ENCODE peak calls at places on chromosomes 2 and 18, in five cellular contexts. R is mesenchymal stem cell, S is IMR-90, L is neuronal stem cell, V is mesendoderm. X is an unnamed sample.

GRCh38 chr2:223613017-223613950 is 11.1 kb upstream of the SCG2 start:
- DNase-seq in R (peak), S (peak), L (no peak), V (peak), X (peak)

GRCh38 chr2:165401285-165401852 is 68.1 kb upstream of the CSRNP3 start:
- DNase-seq in R (peak), S (peak), L (peak), V (peak), X (no peak)

GRCh38 chr2:235106874-235107639 is 155.2 kb downstream of the SH3BP4 start:
- DNase-seq in R (peak), S (peak), L (peak), V (peak), X (peak)

GRCh38 chr2:233056961-233057605 is 3.1 kb upstream of the INPP5D start:
- DNase-seq in R (no peak), S (no peak), L (no peak), V (no peak), X (no peak)

GRCh38 chr18:58338141-58338540 is 290.8 kb downstream of the ALPK2 start:
- DNase-seq in R (no peak), S (no peak), L (no peak), V (no peak), X (no peak)

GRCh38 chr2:209525336-209525735 is 101.5 kb downstream of the MAP2 start:
- DNase-seq in R (peak), S (no peak), L (no peak), V (no peak), X (no peak)

GRCh38 chr18:30409120-30409519 is 633.4 kb downstream of the DSC3 start:
- DNase-seq in R (no peak), S (no peak), L (no peak), V (peak), X (no peak)

GRCh38 chr18:8629602-8630001 is 20.4 kb downstream of the RAB12 start:
- DNase-seq in R (no peak), S (no peak), L (no peak), V (no peak), X (no peak)

GRCh38 chr2:45860136-45861106 is 208.9 kb downstream of the PRKCE start:
- DNase-seq in R (peak), S (peak), L (no peak), V (peak), X (no peak)

GRCh38 chr2:10169053-10169578 is 46.6 kb downstream of the RRM2 start:
- DNase-seq in R (no peak), S (no peak), L (no peak), V (no peak), X (no peak)

GRCh38 chr2:159933727-159934049 is 128.7 kb downstream of the PLA2R1 start:
- DNase-seq in R (peak), S (no peak), L (no peak), V (no peak), X (no peak)

GRCh38 chr18:58580078-58580477 is 48.8 kb downstream of the ALPK2 start:
- DNase-seq in R (peak), S (peak), L (no peak), V (no peak), X (no peak)

GRCh38 chr2:32706815-32707214 is 79.0 kb downstream of the TTC27 start:
- DNase-seq in R (no peak), S (no peak), L (no peak), V (peak), X (no peak)

GRCh38 chr2:66426250-66427064 is 8.5 kb upstream of the MEIS1 start:
- DNase-seq in R (no peak), S (no peak), L (no peak), V (peak), X (peak)

GRCh38 chr2:73700111-73700510 is 37.0 kb downstream of the TPRKB start:
- DNase-seq in R (no peak), S (peak), L (no peak), V (no peak), X (no peak)

GRCh38 chr2:169462896-169463695 is 16.2 kb upstream of the BBS5 start:
- DNase-seq in R (peak), S (peak), L (no peak), V (no peak), X (no peak)

GRCh38 chr2:199488772-199489400 is 31.1 kb upstream of the SATB2 start:
- DNase-seq in R (peak), S (peak), L (peak), V (peak), X (peak)

GRCh38 chr2:220499281-220499680 is 871.9 kb downstream of the SLC4A3 start:
- DNase-seq in R (peak), S (peak), L (no peak), V (peak), X (no peak)

GRCh38 chr2:160387558-160388262 is 105.9 kb downstream of the RBMS1 start:
- DNase-seq in R (peak), S (peak), L (no peak), V (no peak), X (no peak)

GRCh38 chr18:64238076-64238475 is 89.2 kb upstream of the LINC00305 start:
- DNase-seq in R (no peak), S (no peak), L (no peak), V (no peak), X (no peak)

GRCh38 chr18:79856119-79857080 is 58.7 kb downstream of the KCNG2 start:
- DNase-seq in R (peak), S (peak), L (peak), V (peak), X (peak)

GRCh38 chr2:162839419-162839818 is 852 bp upstream of the KCNH7 start:
- DNase-seq in R (no peak), S (no peak), L (no peak), V (no peak), X (peak)

GRCh38 chr2:2663401-2664036 is 332.4 kb upstream of the MYT1L start:
- DNase-seq in R (peak), S (peak), L (no peak), V (no peak), X (no peak)

GRCh38 chr2:232061265-232061664 is 99.8 kb downstream of the DIS3L2 start:
- DNase-seq in R (no peak), S (no peak), L (no peak), V (no peak), X (no peak)

GRCh38 chr18:2547477-2548087 is 23.7 kb downstream of the METTL4 start:
- DNase-seq in R (peak), S (peak), L (peak), V (peak), X (no peak)

GRCh38 chr2:157822993-157823392 is 53.1 kb downstream of the ACVR1 start:
- DNase-seq in R (peak), S (peak), L (no peak), V (no peak), X (no peak)

GRCh38 chr18:48892146-48892855 is 58.5 kb downstream of the SMAD7 start:
- DNase-seq in R (no peak), S (no peak), L (no peak), V (no peak), X (peak)

GRCh38 chr18:13268035-13268700 is 49.6 kb downstream of the LDLRAD4 start:
- DNase-seq in R (peak), S (peak), L (peak), V (peak), X (peak)

GRCh38 chr2:232854082-232854481 is 16.0 kb upstream of the SNORC start:
- DNase-seq in R (peak), S (peak), L (no peak), V (no peak), X (no peak)

GRCh38 chr2:113148606-113149552 is 21.5 kb downstream of the IL1RN start:
- DNase-seq in R (no peak), S (no peak), L (no peak), V (no peak), X (no peak)

GRCh38 chr2:113144259-113144658 is 16.9 kb downstream of the IL1RN start:
- DNase-seq in R (no peak), S (no peak), L (no peak), V (no peak), X (no peak)

GRCh38 chr2:113149553-113150257 is 22.3 kb downstream of the IL1RN start:
- DNase-seq in R (no peak), S (no peak), L (no peak), V (no peak), X (no peak)

GRCh38 chr2:113155331-113155730 is 18.4 kb upstream of the PSD4 start:
- DNase-seq in R (no peak), S (no peak), L (no peak), V (no peak), X (no peak)

GRCh38 chr2:113150258-113150601 is 22.8 kb downstream of the IL1RN start:
- DNase-seq in R (no peak), S (no peak), L (no peak), V (no peak), X (no peak)
- H4K8ac ChIP-seq in R (no peak), S (no peak), L (no peak), V (no peak), X (no peak)

GRCh38 chr18:62754026-62754425 is 38.7 kb downstream of the PHLPP1 start:
- DNase-seq in R (no peak), S (no peak), L (no peak), V (no peak), X (no peak)
- H2BK15ac ChIP-seq in R (no peak), S (no peak), L (no peak), V (no peak), X (no peak)

DNA sequence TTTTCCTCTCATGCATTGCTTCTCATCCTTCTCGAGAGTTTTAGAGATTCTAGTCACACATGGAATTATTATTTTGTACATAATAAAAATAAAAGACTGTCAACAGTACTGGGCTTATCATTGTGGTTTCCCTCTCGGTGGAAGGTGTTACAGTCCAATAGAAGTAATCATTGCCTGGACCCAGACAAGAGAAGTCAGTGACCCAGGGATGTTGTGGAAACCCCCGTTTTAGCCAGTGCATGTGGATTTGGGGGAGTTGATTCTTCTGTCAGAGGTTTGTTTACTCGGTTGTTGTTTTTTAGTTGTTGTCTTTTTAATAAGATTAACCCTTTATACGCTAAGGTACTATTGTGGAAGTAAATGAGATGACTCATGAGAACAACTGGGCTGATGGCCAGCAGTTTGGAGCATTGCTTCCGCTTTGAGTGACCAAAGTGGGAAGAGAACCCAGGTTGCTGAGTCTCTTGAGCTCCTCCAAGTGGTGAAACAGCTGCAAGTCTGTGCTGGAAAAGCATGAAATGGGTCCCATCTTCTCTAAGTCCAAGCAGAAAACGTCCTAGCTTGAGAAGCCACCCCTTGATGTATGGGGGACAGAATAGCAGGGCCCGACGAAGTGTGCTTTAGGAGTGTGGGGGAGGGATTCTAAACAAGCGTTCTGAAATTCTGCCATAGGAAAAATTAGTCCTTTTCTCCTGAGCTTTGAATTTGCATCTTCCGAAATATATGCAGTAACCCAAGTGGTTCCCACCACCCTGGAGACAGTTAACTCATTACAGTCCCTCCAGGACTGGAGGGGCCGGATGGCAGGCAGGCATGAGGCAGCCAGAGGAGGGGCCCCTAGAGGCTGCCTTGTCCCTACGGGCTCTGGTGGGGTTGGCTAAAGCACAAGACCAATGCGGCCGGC is 61.8 kb upstream of the GPR45 start:
- DNase-seq in R (peak), S (peak), L (no peak), V (peak), X (peak)
- H3K18ac ChIP-seq in R (no peak), S (no peak), L (no peak), V (no peak), X (no peak)

GRCh38 chr18:76374330-76375281 is 120.4 kb downstream of the ZNF516 start:
- DNase-seq in R (no peak), S (no peak), L (no peak), V (no peak), X (no peak)
- H4K8ac ChIP-seq in R (no peak), S (no peak), L (no peak), V (no peak), X (no peak)

GRCh38 chr2:219286436-219287115 is 7.4 kb downstream of the DNAJB2 start:
- DNase-seq in R (no peak), S (no peak), L (no peak), V (no peak), X (no peak)
- H2BK15ac ChIP-seq in R (no peak), S (no peak), L (peak), V (no peak), X (no peak)

DNA sequence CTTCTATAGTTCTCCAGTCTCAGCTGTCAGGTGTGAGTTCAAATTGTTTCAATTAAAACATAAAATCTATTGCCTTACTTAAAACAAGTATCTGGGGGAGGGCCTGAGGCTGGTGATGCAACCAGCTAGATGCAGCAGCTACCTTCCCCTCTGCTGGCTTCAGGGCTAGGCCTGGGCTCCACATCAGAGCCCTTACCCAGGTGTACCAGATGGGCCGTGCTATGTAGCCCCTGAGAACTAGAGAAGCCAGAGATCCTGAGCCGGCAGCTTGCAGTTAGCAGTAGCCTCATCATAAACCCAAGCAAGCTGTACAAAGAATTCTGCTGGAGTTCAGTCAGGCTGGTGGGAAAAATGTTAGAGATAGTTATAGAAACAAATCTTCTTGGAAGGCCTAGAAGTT is 97.7 kb upstream of the ACAA2 start:
- DNase-seq in R (no peak), S (no peak), L (no peak), V (peak), X (no peak)
- H3K18ac ChIP-seq in R (no peak), S (no peak), L (no peak), V (peak), X (no peak)

DNA sequence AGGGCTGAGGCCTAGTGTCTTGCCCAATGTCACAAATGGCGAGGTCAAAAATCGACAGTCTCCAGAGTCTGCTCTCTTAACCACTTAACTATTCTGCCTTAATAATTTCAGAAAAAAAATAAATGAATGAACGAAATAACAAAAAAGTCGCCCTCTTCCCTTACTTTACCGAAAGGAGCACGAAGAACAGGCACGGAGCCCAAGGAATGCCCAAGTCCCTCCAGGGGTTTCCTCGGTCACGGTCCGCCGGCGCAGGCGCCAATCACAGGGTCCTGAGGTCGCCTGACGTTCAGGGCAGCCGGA is 303 bp downstream of the SUPT7L start:
- DNase-seq in R (no peak), S (no peak), L (no peak), V (no peak), X (no peak)
- H4K8ac ChIP-seq in R (peak), S (peak), L (no peak), V (peak), X (peak)

GRCh38 chr18:3610818-3611217 is 160.8 kb downstream of the TGIF1 start:
- DNase-seq in R (no peak), S (peak), L (no peak), V (no peak), X (no peak)

GRCh38 chr18:3612315-3612714 is 162.3 kb downstream of the TGIF1 start:
- DNase-seq in R (no peak), S (no peak), L (no peak), V (no peak), X (no peak)

GRCh38 chr18:3611313-3612038 is 161.5 kb downstream of the TGIF1 start:
- DNase-seq in R (no peak), S (peak), L (no peak), V (no peak), X (no peak)

GRCh38 chr18:3608488-3608887 is 158.5 kb downstream of the TGIF1 start:
- DNase-seq in R (no peak), S (no peak), L (no peak), V (no peak), X (no peak)

GRCh38 chr18:3610188-3610708 is 160.3 kb downstream of the TGIF1 start:
- DNase-seq in R (no peak), S (no peak), L (no peak), V (peak), X (no peak)
- H2BK15ac ChIP-seq in R (no peak), S (peak), L (no peak), V (no peak), X (no peak)

DNA sequence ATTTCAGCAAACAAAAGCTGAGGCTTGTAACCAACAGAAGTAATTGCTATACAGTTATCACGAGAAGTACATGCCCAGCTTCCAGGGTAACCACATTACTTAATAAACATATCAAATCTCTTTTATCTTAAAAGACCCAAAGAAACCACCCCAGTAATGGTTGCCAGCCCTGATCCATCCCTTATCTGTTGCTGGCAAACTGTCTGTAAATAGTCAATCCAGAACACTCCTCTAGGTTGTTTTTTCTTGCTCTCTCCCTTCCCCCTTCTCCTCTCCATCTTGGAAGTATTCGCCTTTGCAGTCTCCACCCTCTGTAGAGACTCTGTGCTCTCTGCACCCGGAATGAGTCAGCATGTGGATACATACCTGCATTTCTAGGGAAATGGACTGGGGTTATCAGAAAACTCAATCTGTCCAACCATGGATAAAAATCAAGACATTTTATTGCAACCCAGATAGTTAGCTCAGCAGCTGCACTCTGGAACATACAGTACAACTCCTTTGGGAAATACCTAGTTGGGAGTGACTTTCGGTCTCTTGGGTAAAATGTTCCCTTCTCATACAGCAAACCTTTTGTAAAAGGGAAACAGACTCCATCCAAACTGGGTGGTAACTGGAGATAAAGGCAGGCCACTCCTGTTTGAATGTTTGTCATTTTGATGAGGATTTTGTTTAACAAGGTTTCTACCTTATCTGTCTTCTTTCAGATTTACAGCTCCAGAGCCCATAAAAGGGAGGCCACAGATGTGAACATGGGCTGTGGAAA is 123.5 kb upstream of the FOSL2 start:
- DNase-seq in R (peak), S (peak), L (no peak), V (peak), X (no peak)
- H3K18ac ChIP-seq in R (no peak), S (peak), L (no peak), V (peak), X (no peak)